ENCODE peak calls at places on chromosome 19, in six cellular contexts. One of them, this sample, is unnamed.

GRCh38 chr19:31160346-31160926 is 188.8 kb downstream of the TSHZ3 start:
- DNase-seq in epithelial cell of esophagus: no peak
- DNase-seq in GM23248: peak
- DNase-seq in uterus: no peak
- DNase-seq in AG04449: no peak
- DNase-seq in skeletal muscle cell: peak
- DNase-seq in this sample: no peak

GRCh38 chr19:16527971-16528521 is 14.2 kb downstream of the CHERP start:
- DNase-seq in skeletal muscle cell: no peak
- DNase-seq in uterus: no peak
- DNase-seq in epithelial cell of esophagus: peak
- DNase-seq in GM23248: peak
- DNase-seq in AG04449: no peak
- DNase-seq in this sample: peak

GRCh38 chr19:35901854-35902661 is at the start of gene HCST:
- DNase-seq in epithelial cell of esophagus: peak
- DNase-seq in uterus: no peak
- DNase-seq in skeletal muscle cell: no peak
- DNase-seq in GM23248: peak
- DNase-seq in AG04449: no peak
- DNase-seq in this sample: no peak

GRCh38 chr19:48413879-48414623 is 20.6 kb downstream of the GRIN2D start:
- DNase-seq in AG04449: no peak
- DNase-seq in GM23248: peak
- DNase-seq in uterus: no peak
- DNase-seq in skeletal muscle cell: no peak
- DNase-seq in epithelial cell of esophagus: no peak
- DNase-seq in this sample: peak

GRCh38 chr19:48925240-48925843 is 8.2 kb upstream of the DHDH start:
- DNase-seq in AG04449: peak
- DNase-seq in skeletal muscle cell: peak
- DNase-seq in uterus: no peak
- DNase-seq in GM23248: peak
- DNase-seq in epithelial cell of esophagus: peak
- DNase-seq in this sample: no peak

GRCh38 chr19:41995959-41996797 is 2.1 kb upstream of the ATP1A3 start:
- DNase-seq in skeletal muscle cell: no peak
- DNase-seq in epithelial cell of esophagus: no peak
- DNase-seq in AG04449: no peak
- DNase-seq in uterus: no peak
- DNase-seq in GM23248: peak
- DNase-seq in this sample: peak

GRCh38 chr19:13788991-13789390 is 6.3 kb upstream of the ZSWIM4 start:
- DNase-seq in AG04449: peak
- DNase-seq in GM23248: peak
- DNase-seq in uterus: peak
- DNase-seq in epithelial cell of esophagus: peak
- DNase-seq in skeletal muscle cell: peak
- DNase-seq in this sample: peak

GRCh38 chr19:58166268-58166667 is 15.7 kb upstream of the ZNF329 start:
- DNase-seq in AG04449: no peak
- DNase-seq in uterus: no peak
- DNase-seq in epithelial cell of esophagus: no peak
- DNase-seq in GM23248: no peak
- DNase-seq in skeletal muscle cell: no peak
- DNase-seq in this sample: no peak

DNA sequence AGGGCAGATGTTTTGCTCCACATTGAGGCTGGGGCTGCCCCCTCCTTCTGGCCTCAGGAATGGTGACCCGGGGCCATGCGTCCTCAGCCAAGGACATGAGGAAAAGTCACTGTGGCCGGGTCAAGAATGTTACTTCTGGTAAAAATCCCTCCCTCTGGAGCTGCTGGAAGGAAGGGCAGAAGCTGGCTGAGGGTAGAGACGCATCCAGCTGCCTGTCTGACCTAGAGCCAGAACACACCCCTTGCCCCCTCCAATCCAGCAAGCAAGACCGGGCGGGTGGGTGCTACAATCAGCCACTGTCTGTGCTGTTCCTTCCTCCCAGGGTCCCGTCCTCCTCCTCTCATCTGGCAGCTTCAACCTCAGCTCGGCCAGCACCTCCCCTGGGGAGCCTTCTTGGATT is 59.0 kb downstream of the PTPRS start:
- DNase-seq in uterus: peak
- DNase-seq in AG04449: no peak
- DNase-seq in skeletal muscle cell: no peak
- DNase-seq in GM23248: no peak
- DNase-seq in epithelial cell of esophagus: no peak
- DNase-seq in this sample: no peak
- H3K4me3 ChIP-seq in uterus: no peak
- H3K4me3 ChIP-seq in AG04449: no peak
- H3K4me3 ChIP-seq in skeletal muscle cell: no peak
- H3K4me3 ChIP-seq in GM23248: no peak
- H3K4me3 ChIP-seq in epithelial cell of esophagus: no peak
- H3K4me3 ChIP-seq in this sample: no peak

GRCh38 chr19:2755811-2756210 is 16.0 kb upstream of the SLC39A3 start:
- DNase-seq in GM23248: no peak
- DNase-seq in AG04449: no peak
- DNase-seq in uterus: no peak
- DNase-seq in skeletal muscle cell: no peak
- DNase-seq in epithelial cell of esophagus: no peak
- DNase-seq in this sample: no peak

GRCh38 chr19:2755448-2755705 is 15.6 kb upstream of the SLC39A3 start:
- DNase-seq in GM23248: no peak
- DNase-seq in uterus: no peak
- DNase-seq in epithelial cell of esophagus: no peak
- DNase-seq in skeletal muscle cell: no peak
- DNase-seq in AG04449: no peak
- DNase-seq in this sample: no peak

GRCh38 chr19:2756921-2757881 is 17.4 kb upstream of the SLC39A3 start:
- DNase-seq in AG04449: no peak
- DNase-seq in skeletal muscle cell: no peak
- DNase-seq in epithelial cell of esophagus: no peak
- DNase-seq in GM23248: no peak
- DNase-seq in uterus: no peak
- DNase-seq in this sample: peak

GRCh38 chr19:2754659-2755447 is 15.0 kb upstream of the SLC39A3 start:
- DNase-seq in skeletal muscle cell: no peak
- DNase-seq in epithelial cell of esophagus: no peak
- DNase-seq in AG04449: no peak
- DNase-seq in GM23248: no peak
- DNase-seq in uterus: no peak
- DNase-seq in this sample: peak

DNA sequence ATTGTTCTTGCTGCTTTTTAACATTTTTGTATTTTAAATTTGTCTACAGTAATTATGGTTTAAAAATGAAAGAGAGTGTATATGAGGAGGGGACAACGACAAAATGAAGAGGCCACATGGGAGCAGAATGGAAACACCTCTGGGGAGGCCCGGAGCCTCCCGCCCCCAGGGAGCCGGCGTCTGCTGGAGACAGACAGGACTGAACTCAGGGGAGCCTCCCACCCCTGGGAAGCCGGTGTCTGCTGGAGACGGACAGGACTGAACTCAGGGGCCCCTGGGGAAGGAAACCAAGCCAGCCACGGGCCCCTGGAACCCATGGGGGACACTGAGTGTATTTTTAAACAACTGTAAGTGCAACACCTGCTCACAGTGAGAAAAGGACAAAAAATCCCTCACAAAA is 16.7 kb upstream of the SLC39A3 start:
- DNase-seq in GM23248: no peak
- DNase-seq in epithelial cell of esophagus: no peak
- DNase-seq in AG04449: no peak
- DNase-seq in uterus: no peak
- DNase-seq in skeletal muscle cell: no peak
- DNase-seq in this sample: peak
- H3K4me3 ChIP-seq in GM23248: no peak
- H3K4me3 ChIP-seq in epithelial cell of esophagus: no peak
- H3K4me3 ChIP-seq in AG04449: no peak
- H3K4me3 ChIP-seq in uterus: no peak
- H3K4me3 ChIP-seq in skeletal muscle cell: no peak
- H3K4me3 ChIP-seq in this sample: no peak

GRCh38 chr19:50432221-50432626 is 468 bp upstream of the MYBPC2 start:
- DNase-seq in epithelial cell of esophagus: no peak
- DNase-seq in GM23248: peak
- DNase-seq in AG04449: no peak
- DNase-seq in skeletal muscle cell: no peak
- DNase-seq in uterus: no peak
- DNase-seq in this sample: peak
- H3K4me3 ChIP-seq in epithelial cell of esophagus: peak
- H3K4me3 ChIP-seq in GM23248: no peak
- H3K4me3 ChIP-seq in AG04449: peak
- H3K4me3 ChIP-seq in skeletal muscle cell: peak
- H3K4me3 ChIP-seq in uterus: peak
- H3K4me3 ChIP-seq in this sample: peak

DNA sequence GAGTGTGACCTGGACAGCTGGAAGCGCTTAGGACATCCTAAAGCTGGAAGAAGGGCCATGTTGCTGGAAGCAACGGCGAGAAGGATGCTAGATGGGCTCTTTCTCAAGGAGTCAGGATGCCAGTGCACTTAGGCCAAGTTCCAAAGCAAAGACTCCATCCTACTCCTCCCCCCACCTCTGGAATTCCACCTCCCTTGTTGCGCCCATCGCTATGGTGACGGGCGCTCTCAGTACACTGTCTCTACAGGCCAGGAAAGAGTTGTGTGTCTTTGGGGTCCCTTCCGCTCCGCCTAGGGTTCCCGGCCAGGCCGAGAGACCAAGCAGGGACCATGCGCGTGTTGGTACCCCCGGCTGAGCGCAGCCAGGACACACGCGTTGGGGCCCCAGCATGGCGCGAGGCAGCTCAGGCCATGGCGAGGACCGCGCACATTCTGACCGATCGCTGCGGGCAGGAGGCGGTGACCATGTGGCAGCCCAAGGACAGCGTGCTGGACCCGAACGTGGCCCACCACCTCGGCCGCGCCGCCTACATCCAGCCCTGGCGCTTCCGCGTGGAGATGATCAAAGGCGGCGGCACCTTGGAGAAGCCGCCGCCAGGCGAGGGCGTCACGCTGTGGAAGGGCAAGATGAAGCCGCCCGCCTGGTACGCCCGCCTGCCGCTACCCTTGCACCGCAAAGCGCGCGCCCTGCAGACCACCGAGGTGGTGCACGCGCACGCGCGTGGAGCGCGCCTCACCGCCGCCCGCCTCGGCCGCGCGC is 31.0 kb upstream of the SLC1A6 start:
- DNase-seq in GM23248: no peak
- DNase-seq in uterus: no peak
- DNase-seq in skeletal muscle cell: no peak
- DNase-seq in AG04449: no peak
- DNase-seq in epithelial cell of esophagus: no peak
- DNase-seq in this sample: peak
- H3K4me3 ChIP-seq in GM23248: no peak
- H3K4me3 ChIP-seq in uterus: no peak
- H3K4me3 ChIP-seq in skeletal muscle cell: no peak
- H3K4me3 ChIP-seq in AG04449: no peak
- H3K4me3 ChIP-seq in epithelial cell of esophagus: no peak
- H3K4me3 ChIP-seq in this sample: peak

DNA sequence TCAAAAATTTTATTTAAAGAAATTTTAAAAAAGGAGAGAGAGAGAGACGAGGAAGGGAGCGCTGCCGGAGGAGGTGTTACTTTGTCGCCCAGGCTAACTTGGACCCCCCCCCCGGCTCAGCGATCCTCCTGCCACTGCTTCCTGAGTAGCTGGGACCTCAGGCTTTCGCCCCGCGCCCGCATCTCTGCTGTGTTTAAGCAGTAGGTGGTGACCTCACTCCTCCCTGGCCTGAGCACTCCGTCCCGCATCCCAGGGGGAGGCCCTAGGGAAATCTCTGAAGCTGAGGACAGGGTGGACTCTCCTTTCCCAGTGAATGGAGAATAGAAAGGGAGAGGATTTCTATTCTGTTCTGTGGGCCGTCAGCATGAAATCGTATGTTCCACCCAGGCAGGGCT is 481 bp upstream of the ZNF845 start:
- DNase-seq in AG04449: no peak
- DNase-seq in epithelial cell of esophagus: no peak
- DNase-seq in skeletal muscle cell: peak
- DNase-seq in uterus: peak
- DNase-seq in GM23248: peak
- DNase-seq in this sample: peak
- H3K4me3 ChIP-seq in AG04449: peak
- H3K4me3 ChIP-seq in epithelial cell of esophagus: peak
- H3K4me3 ChIP-seq in skeletal muscle cell: peak
- H3K4me3 ChIP-seq in uterus: peak
- H3K4me3 ChIP-seq in GM23248: peak
- H3K4me3 ChIP-seq in this sample: peak

GRCh38 chr19:40444181-40445005 is at the start of gene SERTAD3:
- DNase-seq in epithelial cell of esophagus: peak
- DNase-seq in AG04449: peak
- DNase-seq in skeletal muscle cell: peak
- DNase-seq in uterus: peak
- DNase-seq in GM23248: peak
- DNase-seq in this sample: peak
- H3K4me3 ChIP-seq in epithelial cell of esophagus: peak
- H3K4me3 ChIP-seq in AG04449: peak
- H3K4me3 ChIP-seq in skeletal muscle cell: peak
- H3K4me3 ChIP-seq in uterus: peak
- H3K4me3 ChIP-seq in GM23248: peak
- H3K4me3 ChIP-seq in this sample: peak